ENCODE peak calls at places on chromosomes 4 and X, in nine cellular contexts. T is breast epithelium, O is HCT116, A is heart right ventricle, K is epithelial cell of esophagus, W is left ventricle myocardium inferior, X is bronchial epithelial cell, Y is fibroblast of villous mesenchyme, G is stomach. M is an unnamed sample.

GRCh38 chrX:140661657-140662056 is 47.9 kb upstream of the LINC00632 start:
- DNase-seq in T (no peak), O (no peak), A (no peak), K (peak; percentile 11), W (no peak), X (peak; percentile 11), Y (no peak), G (no peak), M (no peak)

GRCh38 chr4:135354876-135355275 is 1153.3 kb upstream of the PABPC4L start:
- DNase-seq in T (no peak), O (no peak), A (no peak), K (no peak), W (no peak), X (no peak), Y (peak; percentile 2), G (no peak), M (no peak)

GRCh38 chr4:75995727-75996126 is 5.0 kb upstream of the SDAD1 start:
- DNase-seq in T (no peak), O (peak; percentile 42), A (no peak), K (peak; percentile 70), W (no peak), X (peak; percentile 55), Y (peak; percentile 65), G (no peak), M (peak; percentile 55)

GRCh38 chr4:101818362-101818761 is 27.8 kb downstream of the BANK1 start:
- DNase-seq in T (no peak), O (no peak), A (no peak), K (no peak), W (no peak), X (no peak), Y (peak; percentile 60), G (no peak), M (no peak)

GRCh38 chr4:157143365-157143764 is 67.4 kb downstream of the GLRB start:
- DNase-seq in T (no peak), O (no peak), A (no peak), K (no peak), W (no peak), X (no peak), Y (peak; percentile 11), G (no peak), M (no peak)

GRCh38 chr4:171919314-171919713 is 106.1 kb downstream of the GALNTL6 start:
- DNase-seq in T (no peak), O (no peak), A (no peak), K (no peak), W (no peak), X (no peak), Y (no peak), G (no peak), M (peak; percentile 12)

GRCh38 chr4:143700420-143701352 is at the start of gene FREM3:
- DNase-seq in T (no peak), O (no peak), A (no peak), K (peak; percentile 10), W (no peak), X (no peak), Y (no peak), G (no peak), M (peak; percentile 6)

GRCh38 chr4:158754385-158755180 is 14.2 kb upstream of the FNIP2 start:
- DNase-seq in T (no peak), O (no peak), A (no peak), K (no peak), W (no peak), X (no peak), Y (no peak), G (no peak), M (no peak)

GRCh38 chrX:71533850-71534515 is 1.1 kb downstream of the OGT start:
- DNase-seq in T (peak; percentile 19), O (no peak), A (peak; percentile 45), K (peak; percentile 36), W (peak; percentile 30), X (peak; percentile 18), Y (peak; percentile 56), G (peak; percentile 34), M (peak; percentile 67)

GRCh38 chrX:1909419-1910206 is 294.8 kb downstream of the ASMT start:
- DNase-seq in T (no peak), O (no peak), A (no peak), K (no peak), W (no peak), X (no peak), Y (no peak), G (no peak), M (no peak)

GRCh38 chr4:158411180-158411721 is 110.4 kb upstream of the RXFP1 start:
- DNase-seq in T (no peak), O (no peak), A (no peak), K (no peak), W (no peak), X (no peak), Y (no peak), G (no peak), M (no peak)

GRCh38 chr4:23978031-23978430 is 88.2 kb upstream of the PPARGC1A start:
- DNase-seq in T (no peak), O (no peak), A (no peak), K (no peak), W (no peak), X (no peak), Y (no peak), G (no peak), M (no peak)

GRCh38 chr4:123835852-123836251 is 439.3 kb downstream of the SPRY1 start:
- DNase-seq in T (no peak), O (no peak), A (no peak), K (no peak), W (no peak), X (no peak), Y (no peak), G (no peak), M (no peak)

DNA sequence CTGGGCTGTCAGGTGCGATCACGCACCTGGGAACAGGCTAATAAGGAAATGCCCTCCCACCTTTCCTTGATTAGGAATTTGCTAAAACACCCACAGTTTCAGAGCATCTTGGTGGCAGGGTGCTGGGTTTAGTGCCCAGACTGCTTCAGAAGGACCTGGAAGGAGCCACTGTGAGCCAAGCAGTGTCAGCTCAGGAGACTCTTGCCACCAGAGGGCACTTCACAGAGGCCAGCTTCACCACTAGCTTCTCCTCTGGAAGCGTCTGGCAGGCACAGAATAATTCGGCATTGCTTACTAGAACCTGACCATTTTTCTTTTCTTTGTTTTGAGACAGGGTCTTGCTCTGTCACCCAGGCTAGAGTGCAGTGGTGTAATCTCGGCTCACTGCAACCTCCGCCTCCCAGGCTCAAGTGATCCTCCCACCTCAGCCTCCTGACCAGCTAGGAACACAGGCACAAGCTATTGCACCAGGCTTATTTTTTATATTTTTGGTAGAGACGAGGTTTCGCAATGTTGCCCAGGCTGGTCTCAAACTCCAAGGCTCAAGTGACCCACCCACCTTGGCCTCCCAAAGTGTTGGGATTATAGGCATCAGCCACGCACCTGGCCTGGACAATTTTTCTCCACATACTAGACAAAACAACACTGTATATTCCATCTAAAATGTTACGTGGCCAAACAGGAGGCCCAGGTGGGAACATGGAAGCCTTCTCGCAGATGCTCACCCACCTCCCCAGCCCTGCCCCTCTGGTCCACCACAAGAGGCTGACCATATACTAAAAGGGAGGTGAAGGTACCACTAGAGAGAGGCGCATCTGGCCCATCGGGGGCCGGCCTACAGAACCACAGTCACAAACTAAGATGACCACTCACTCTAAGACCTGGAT is 14.1 kb downstream of the NOP14 start:
- DNase-seq in T (no peak), O (peak; percentile 22), A (no peak), K (peak; percentile 63), W (no peak), X (peak; percentile 40), Y (no peak), G (peak; percentile 62), M (peak; percentile 38)
- TF ChIP-seq CTCF in T (peak; percentile 26), O (peak; percentile 53), A (no peak), K (peak; percentile 75), W (peak; percentile 60), X (peak; percentile 78), Y (peak; percentile 57), G (peak; percentile 45), M (peak; percentile 41)

GRCh38 chrX:95907081-95907480 is 777.6 kb upstream of the DIAPH2 start:
- DNase-seq in T (no peak), O (no peak), A (no peak), K (no peak), W (no peak), X (no peak), Y (no peak), G (no peak), M (no peak)

GRCh38 chrX:95911062-95911461 is 773.6 kb upstream of the DIAPH2 start:
- DNase-seq in T (no peak), O (no peak), A (no peak), K (no peak), W (no peak), X (no peak), Y (no peak), G (no peak), M (no peak)
- H3K4me3 ChIP-seq in T (no peak overlapping the region), O (no peak overlapping the region), A (no peak overlapping the region), K (no peak overlapping the region), W (no peak overlapping the region), X (no peak overlapping the region), Y (no peak overlapping the region), G (no peak overlapping the region), M (no peak overlapping the region)

DNA sequence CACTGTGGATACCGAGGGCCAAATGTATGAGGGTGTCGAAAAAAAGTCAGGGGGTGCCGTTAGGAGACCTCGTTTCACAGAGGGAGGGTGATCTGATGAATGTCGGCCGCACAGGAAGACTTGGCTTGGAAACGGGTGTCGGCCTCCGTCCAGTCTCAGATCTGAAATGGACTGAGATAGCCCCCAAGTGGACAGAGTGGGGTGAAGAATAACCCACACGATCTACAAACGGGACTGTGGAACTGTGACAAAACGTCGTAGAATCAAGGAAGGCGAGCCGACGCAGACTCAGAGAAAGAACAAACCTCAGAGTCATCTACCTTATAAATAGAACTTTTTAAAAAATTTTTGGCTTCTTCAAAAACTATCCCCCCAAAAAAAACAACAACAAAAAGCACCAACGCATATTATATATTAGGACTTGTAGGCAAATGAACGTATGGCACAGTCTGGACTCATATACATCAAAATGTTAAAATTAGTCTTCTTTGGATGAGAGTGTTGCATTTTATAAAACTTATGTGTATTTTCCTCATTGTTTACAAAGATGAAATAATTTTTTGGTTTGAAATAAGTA is 63.8 kb upstream of the IRF2 start:
- DNase-seq in T (peak; percentile 89), O (peak; percentile 66), A (peak; percentile 85), K (peak; percentile 90), W (peak; percentile 91), X (peak; percentile 82), Y (peak; percentile 92), G (peak; percentile 91), M (peak; percentile 96)
- TF ChIP-seq CTCF in T (peak; percentile 84), O (peak; percentile 47), A (peak; percentile 63), K (peak; percentile 76), W (peak; percentile 84), X (peak; percentile 70), Y (peak; percentile 78), G (peak; percentile 87), M (peak; percentile 63)

GRCh38 chr4:145734576-145735329 is 54.8 kb downstream of the C4orf51 start:
- DNase-seq in T (peak; percentile 94), O (no peak), A (no peak), K (peak; percentile 99), W (no peak), X (peak; percentile 99), Y (peak; percentile 78), G (peak; percentile 62), M (peak; percentile 82)

GRCh38 chr4:145734051-145734450 is 54.1 kb downstream of the C4orf51 start:
- DNase-seq in T (peak; percentile 35), O (no peak), A (no peak), K (peak; percentile 45), W (no peak), X (peak; percentile 47), Y (peak; percentile 6), G (no peak), M (no peak)

GRCh38 chr4:145735777-145736176 is 55.8 kb downstream of the C4orf51 start:
- DNase-seq in T (no peak), O (no peak), A (no peak), K (no peak), W (no peak), X (no peak), Y (no peak), G (no peak), M (no peak)

GRCh38 chr4:145736241-145736831 is 56.4 kb downstream of the C4orf51 start:
- DNase-seq in T (peak; percentile 78), O (no peak), A (peak; percentile 33), K (peak; percentile 33), W (peak; percentile 27), X (no peak), Y (peak; percentile 17), G (peak; percentile 83), M (no peak)

GRCh38 chr4:145735330-145735638 is 55.3 kb downstream of the C4orf51 start:
- DNase-seq in T (peak; percentile 76), O (no peak), A (no peak), K (peak; percentile 98), W (no peak), X (peak; percentile 97), Y (peak; percentile 79), G (no peak), M (no peak)
- H3K4me3 ChIP-seq in T (peak overlapping the region; percentile 81), O (no peak overlapping the region), A (no peak overlapping the region), K (no peak overlapping the region), W (no peak overlapping the region), X (no peak overlapping the region), Y (no peak overlapping the region), G (no peak overlapping the region), M (no peak overlapping the region)

M was measured in GM12865.